ENCODE peak calls at places on chromosomes 4 and X, in four cellular contexts. One of them, this sample, is unnamed.

GRCh38 chr4:103443324-103443723 is 245.2 kb upstream of the CENPE start:
- DNase-seq in NCI-H345: no peak
- DNase-seq in GM03348: no peak
- DNase-seq in body of pancreas: no peak
- DNase-seq in this sample: no peak

GRCh38 chrX:153722704-153723350 is 1.4 kb downstream of the BCAP31 start:
- DNase-seq in NCI-H345: no peak
- DNase-seq in GM03348: no peak
- DNase-seq in body of pancreas: peak
- DNase-seq in this sample: no peak

GRCh38 chrX:155216940-155217450 is 735 bp downstream of the VBP1 start:
- DNase-seq in GM03348: peak
- DNase-seq in NCI-H345: peak
- DNase-seq in body of pancreas: no peak
- DNase-seq in this sample: no peak

GRCh38 chr4:113952452-113953029 is 26.9 kb downstream of the ARSJ start:
- DNase-seq in NCI-H345: peak
- DNase-seq in GM03348: peak
- DNase-seq in body of pancreas: peak
- DNase-seq in this sample: peak

GRCh38 chrX:37926700-37927099 is 79.3 kb upstream of the DYNLT3 start:
- DNase-seq in NCI-H345: peak
- DNase-seq in body of pancreas: no peak
- DNase-seq in GM03348: peak
- DNase-seq in this sample: peak

GRCh38 chr4:89400408-89401035 is 92.9 kb upstream of the GPRIN3 start:
- DNase-seq in NCI-H345: no peak
- DNase-seq in body of pancreas: no peak
- DNase-seq in GM03348: no peak
- DNase-seq in this sample: no peak

GRCh38 chr4:161828061-161828460 is 335.7 kb downstream of the FSTL5 start:
- DNase-seq in body of pancreas: no peak
- DNase-seq in GM03348: no peak
- DNase-seq in NCI-H345: no peak
- DNase-seq in this sample: no peak

GRCh38 chr4:142435599-142436235 is 410.4 kb downstream of the INPP4B start:
- DNase-seq in GM03348: no peak
- DNase-seq in NCI-H345: no peak
- DNase-seq in body of pancreas: no peak
- DNase-seq in this sample: no peak

GRCh38 chr4:147643616-147644015 is 26.4 kb downstream of the TMEM184C start:
- DNase-seq in body of pancreas: no peak
- DNase-seq in GM03348: no peak
- DNase-seq in NCI-H345: no peak
- DNase-seq in this sample: no peak

GRCh38 chr4:47668810-47669408 is 169.0 kb downstream of the CORIN start:
- DNase-seq in body of pancreas: peak
- DNase-seq in NCI-H345: peak
- DNase-seq in GM03348: peak
- DNase-seq in this sample: peak

GRCh38 chrX:124300412-124300811 is 32.0 kb upstream of the TEX13D start:
- DNase-seq in body of pancreas: no peak
- DNase-seq in GM03348: no peak
- DNase-seq in NCI-H345: no peak
- DNase-seq in this sample: no peak

GRCh38 chr4:143335979-143336827 is 473 bp upstream of the GAB1 start:
- DNase-seq in GM03348: peak
- DNase-seq in body of pancreas: peak
- DNase-seq in NCI-H345: peak
- DNase-seq in this sample: peak

GRCh38 chr4:37693450-37694190 is 7.4 kb upstream of the RELL1 start:
- DNase-seq in GM03348: peak
- DNase-seq in body of pancreas: no peak
- DNase-seq in NCI-H345: no peak
- DNase-seq in this sample: no peak

GRCh38 chr4:174550541-174550940 is 28.3 kb upstream of the HPGD start:
- DNase-seq in body of pancreas: no peak
- DNase-seq in NCI-H345: no peak
- DNase-seq in GM03348: no peak
- DNase-seq in this sample: no peak